ENCODE peak calls at places on chromosomes 3 and 15, in five cellular contexts. One of them, this sample, is unnamed.

GRCh38 chr3:113097821-113098516 is 107.2 kb downstream of the GTPBP8 start:
- DNase-seq in transverse colon: no peak
- DNase-seq in endothelial cell of umbilical vein: no peak
- DNase-seq in stomach: no peak
- DNase-seq in H1: no peak
- DNase-seq in this sample: no peak

GRCh38 chr15:31280037-31280830 is 46.4 kb upstream of the KLF13 start:
- DNase-seq in stomach: peak; percentile 23
- DNase-seq in transverse colon: peak; percentile 14
- DNase-seq in H1: peak; percentile 43
- DNase-seq in endothelial cell of umbilical vein: no peak
- DNase-seq in this sample: no peak

GRCh38 chr3:191372122-191372521 is 41.8 kb upstream of the UTS2B start:
- DNase-seq in endothelial cell of umbilical vein: no peak
- DNase-seq in transverse colon: no peak
- DNase-seq in H1: no peak
- DNase-seq in stomach: no peak
- DNase-seq in this sample: no peak

GRCh38 chr3:158108596-158108995 is 1.3 kb upstream of the RSRC1 start:
- DNase-seq in endothelial cell of umbilical vein: no peak
- DNase-seq in transverse colon: no peak
- DNase-seq in H1: no peak
- DNase-seq in stomach: no peak
- DNase-seq in this sample: no peak

GRCh38 chr3:159964166-159964973 is 24.3 kb upstream of the IL12A start:
- DNase-seq in transverse colon: no peak
- DNase-seq in H1: no peak
- DNase-seq in stomach: no peak
- DNase-seq in endothelial cell of umbilical vein: peak; percentile 52
- DNase-seq in this sample: peak; percentile 42

GRCh38 chr3:188323067-188323842 is 169.3 kb downstream of the LPP start:
- DNase-seq in transverse colon: no peak
- DNase-seq in endothelial cell of umbilical vein: no peak
- DNase-seq in stomach: no peak
- DNase-seq in H1: no peak
- DNase-seq in this sample: no peak

GRCh38 chr3:45665101-45665572 is 24.1 kb upstream of the SACM1L start:
- DNase-seq in stomach: peak; percentile 70
- DNase-seq in H1: no peak
- DNase-seq in endothelial cell of umbilical vein: peak; percentile 78
- DNase-seq in transverse colon: peak; percentile 54
- DNase-seq in this sample: no peak

GRCh38 chr15:57922780-57923179 is 142.7 kb downstream of the ALDH1A2 start:
- DNase-seq in stomach: peak; percentile 90
- DNase-seq in transverse colon: peak; percentile 65
- DNase-seq in H1: no peak
- DNase-seq in endothelial cell of umbilical vein: peak; percentile 78
- DNase-seq in this sample: no peak

GRCh38 chr3:117853923-117854322 is 1144.3 kb downstream of the TUSC7 start:
- DNase-seq in endothelial cell of umbilical vein: peak; percentile 32
- DNase-seq in H1: no peak
- DNase-seq in stomach: no peak
- DNase-seq in transverse colon: no peak
- DNase-seq in this sample: no peak

GRCh38 chr3:135040321-135041110 is 245.5 kb downstream of the EPHB1 start:
- DNase-seq in transverse colon: no peak
- DNase-seq in H1: no peak
- DNase-seq in stomach: no peak
- DNase-seq in endothelial cell of umbilical vein: no peak
- DNase-seq in this sample: peak; percentile 90

GRCh38 chr15:99953886-99954285 is 220.6 kb upstream of the LYSMD4 start:
- DNase-seq in endothelial cell of umbilical vein: no peak
- DNase-seq in H1: peak; percentile 16
- DNase-seq in transverse colon: no peak
- DNase-seq in stomach: no peak
- DNase-seq in this sample: peak; percentile 84

GRCh38 chr3:196339493-196340254 is 1.5 kb upstream of the TM4SF19 start:
- DNase-seq in H1: no peak
- DNase-seq in endothelial cell of umbilical vein: no peak
- DNase-seq in transverse colon: no peak
- DNase-seq in stomach: no peak
- DNase-seq in this sample: no peak

GRCh38 chr3:50441818-50442217 is 61.6 kb downstream of the CACNA2D2 start:
- DNase-seq in transverse colon: no peak
- DNase-seq in stomach: peak; percentile 50
- DNase-seq in H1: no peak
- DNase-seq in endothelial cell of umbilical vein: no peak
- DNase-seq in this sample: no peak

GRCh38 chr3:32848215-32848614 is 30.4 kb downstream of the TRIM71 start:
- DNase-seq in stomach: no peak
- DNase-seq in endothelial cell of umbilical vein: no peak
- DNase-seq in transverse colon: no peak
- DNase-seq in H1: no peak
- DNase-seq in this sample: no peak

DNA sequence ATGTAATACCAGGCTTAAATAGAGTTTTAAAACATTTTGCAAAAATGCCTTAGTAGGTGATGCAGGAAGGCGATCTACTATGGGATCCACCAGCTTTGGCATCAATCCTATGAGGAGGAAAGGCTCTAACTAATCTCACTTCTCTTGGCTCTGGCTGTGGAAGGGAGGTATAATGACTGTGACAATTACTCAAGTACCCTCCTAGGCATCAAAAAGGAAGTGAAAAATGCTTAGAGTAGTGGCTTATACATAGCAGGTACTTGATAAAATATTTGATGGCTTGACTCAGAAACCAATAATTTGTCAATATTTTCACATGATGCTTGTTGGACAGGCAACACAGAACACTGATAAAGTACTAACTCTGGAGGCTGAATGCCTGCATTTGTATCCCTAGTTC is 34.1 kb upstream of the SERPINI2 start:
- DNase-seq in H1: no peak
- DNase-seq in stomach: no peak
- DNase-seq in transverse colon: no peak
- DNase-seq in endothelial cell of umbilical vein: no peak
- DNase-seq in this sample: no peak
- TF ChIP-seq POLR2A in H1: no peak
- TF ChIP-seq POLR2A in stomach: no peak
- TF ChIP-seq POLR2A in transverse colon: no peak
- TF ChIP-seq POLR2A in endothelial cell of umbilical vein: no peak
- TF ChIP-seq POLR2A in this sample: no peak

GRCh38 chr3:194137314-194138097 is 1.6 kb downstream of the HES1 start:
- DNase-seq in H1: peak; percentile 70
- DNase-seq in stomach: peak; percentile 77
- DNase-seq in transverse colon: peak; percentile 74
- DNase-seq in endothelial cell of umbilical vein: peak; percentile 74
- DNase-seq in this sample: no peak
- TF ChIP-seq POLR2AphosphoS5 in H1: no peak
- TF ChIP-seq POLR2AphosphoS5 in stomach: peak; percentile 70
- TF ChIP-seq POLR2AphosphoS5 in transverse colon: peak; percentile 57
- TF ChIP-seq POLR2AphosphoS5 in endothelial cell of umbilical vein: peak; percentile 51
- TF ChIP-seq POLR2AphosphoS5 in this sample: peak; percentile 35

DNA sequence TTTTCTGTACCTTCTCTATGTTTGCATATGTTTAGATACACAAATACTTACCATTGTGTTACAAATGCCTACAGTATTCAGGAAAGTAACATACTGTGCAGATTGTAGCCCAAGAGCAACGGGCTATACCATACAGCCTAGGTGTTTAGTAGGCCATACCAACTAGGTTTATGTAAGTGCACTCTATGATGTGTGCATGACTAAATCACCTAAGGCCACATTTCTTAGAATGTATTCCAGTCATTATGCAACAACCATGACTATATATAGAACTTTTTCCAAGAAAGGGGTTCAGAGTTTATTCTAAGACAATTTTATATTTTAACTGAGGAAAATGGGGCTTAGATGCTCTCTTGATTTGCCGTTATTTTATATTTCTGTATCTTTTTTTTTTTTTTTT is 411.6 kb downstream of the MAGI1 start:
- DNase-seq in endothelial cell of umbilical vein: no peak
- DNase-seq in transverse colon: no peak
- DNase-seq in stomach: no peak
- DNase-seq in H1: no peak
- DNase-seq in this sample: no peak
- TF ChIP-seq CTCF in endothelial cell of umbilical vein: no peak
- TF ChIP-seq CTCF in transverse colon: no peak
- TF ChIP-seq CTCF in stomach: no peak
- TF ChIP-seq CTCF in H1: no peak
- TF ChIP-seq CTCF in this sample: no peak

GRCh38 chr15:67100808-67101581 is 35.6 kb downstream of the SMAD3 start:
- DNase-seq in endothelial cell of umbilical vein: no peak
- DNase-seq in stomach: no peak
- DNase-seq in transverse colon: no peak
- DNase-seq in H1: no peak
- DNase-seq in this sample: no peak
- TF ChIP-seq POLR2A in endothelial cell of umbilical vein: no peak
- TF ChIP-seq POLR2A in stomach: no peak
- TF ChIP-seq POLR2A in transverse colon: no peak
- TF ChIP-seq POLR2A in H1: no peak
- TF ChIP-seq POLR2A in this sample: no peak

DNA sequence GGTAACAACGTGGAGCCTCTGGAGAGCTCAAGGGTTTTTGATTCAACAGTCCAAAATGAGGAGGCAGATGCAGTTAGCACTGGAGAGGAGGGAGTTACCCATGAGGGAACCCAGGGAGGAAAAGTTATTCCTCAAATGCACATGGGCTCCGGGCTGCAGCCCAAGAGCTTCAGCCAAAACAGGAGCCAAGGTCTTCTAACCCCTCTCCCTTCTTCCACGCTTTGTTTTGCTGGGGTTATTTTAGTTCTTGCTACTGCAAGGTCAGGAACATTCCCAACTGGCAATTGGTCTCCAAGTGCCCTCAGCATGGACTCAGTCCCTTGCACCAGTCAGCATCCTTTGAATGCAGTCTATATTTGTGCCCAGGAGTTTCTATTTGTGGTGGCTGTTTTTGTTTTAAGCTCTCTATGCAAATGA is 90.0 kb downstream of the TGFBR2 start:
- DNase-seq in endothelial cell of umbilical vein: no peak
- DNase-seq in stomach: no peak
- DNase-seq in H1: no peak
- DNase-seq in transverse colon: no peak
- DNase-seq in this sample: no peak
- TF ChIP-seq POLR2AphosphoS5 in endothelial cell of umbilical vein: peak; percentile 56
- TF ChIP-seq POLR2AphosphoS5 in stomach: no peak
- TF ChIP-seq POLR2AphosphoS5 in H1: no peak
- TF ChIP-seq POLR2AphosphoS5 in transverse colon: no peak
- TF ChIP-seq POLR2AphosphoS5 in this sample: no peak